ENCODE peak calls at places on chromosomes 13 and 19, in ten cellular contexts. W, E, O, S, Q, H, A, B, G and C are unnamed samples.

GRCh38 chr13:34256236-34256635 is 438.3 kb downstream of the RFC3 start:
- DNase-seq in E (no peak), S (no peak), B (no peak), H (no peak), O (no peak), Q (no peak), W (no peak), A (no peak), G (no peak), C (no peak)

GRCh38 chr19:48325265-48325910 is at the start of gene EMP3:
- DNase-seq in A (peak), Q (peak), B (peak), E (peak), G (peak), O (peak), H (no peak), W (peak), S (no peak), C (peak)

GRCh38 chr13:101149735-101150380 is 266.4 kb downstream of the NALCN start:
- DNase-seq in W (no peak), Q (no peak), A (no peak), S (no peak), O (peak), G (peak), H (no peak), E (no peak), B (no peak), C (no peak)

GRCh38 chr19:3849092-3849491 is 19.7 kb downstream of the ZFR2 start:
- DNase-seq in O (no peak), H (no peak), Q (no peak), S (no peak), E (no peak), W (no peak), G (peak), B (no peak), A (no peak), C (no peak)

GRCh38 chr13:100338265-100338664 is 249.4 kb downstream of the PCCA start:
- DNase-seq in S (no peak), A (no peak), H (no peak), W (no peak), E (no peak), O (no peak), G (no peak), B (no peak), Q (no peak), C (no peak)

GRCh38 chr19:2255112-2255845 is 938 bp downstream of the JSRP1 start:
- DNase-seq in H (no peak), Q (no peak), A (no peak), W (no peak), S (peak), B (no peak), E (no peak), O (no peak), G (no peak), C (peak)

GRCh38 chr19:45172173-45172572 is 5.9 kb downstream of the TRAPPC6A start:
- DNase-seq in S (no peak), Q (no peak), O (no peak), E (no peak), H (no peak), B (no peak), A (no peak), G (no peak), W (no peak), C (no peak)

GRCh38 chr19:8681345-8682021 is 17.1 kb downstream of the ACTL9 start:
- DNase-seq in A (no peak), W (no peak), S (no peak), E (no peak), B (no peak), O (no peak), G (no peak), Q (no peak), H (no peak), C (no peak)

GRCh38 chr13:93776936-93777335 is 550.3 kb downstream of the GPC6 start:
- DNase-seq in S (no peak), W (no peak), O (no peak), G (peak), H (no peak), Q (no peak), B (no peak), E (no peak), A (no peak), C (no peak)

GRCh38 chr19:58361900-58362271 is 665 bp downstream of the ZNF497 start:
- DNase-seq in S (no peak), G (peak), B (peak), H (peak), Q (peak), W (peak), O (peak), A (peak), E (no peak), C (peak)

GRCh38 chr13:65613004-65613403 is 1617.1 kb downstream of the PCDH9 start:
- DNase-seq in B (no peak), S (no peak), A (no peak), E (no peak), Q (no peak), O (no peak), H (no peak), W (no peak), G (peak), C (no peak)

GRCh38 chr13:99749627-99750026 is 221.9 kb downstream of the ZIC5 start:
- DNase-seq in W (no peak), O (no peak), S (no peak), H (no peak), A (no peak), E (no peak), G (peak), Q (no peak), B (no peak), C (no peak)

GRCh38 chr13:20702945-20703784 is at the start of gene IL17D:
- DNase-seq in E (no peak), O (no peak), Q (no peak), H (peak), G (peak), A (no peak), B (no peak), S (peak), W (peak), C (peak)

GRCh38 chr13:43881580-43881979 is 1.9 kb downstream of the LACC1 start:
- DNase-seq in A (no peak), E (no peak), O (no peak), Q (no peak), W (no peak), H (no peak), G (no peak), B (no peak), S (no peak), C (no peak)
- TF ChIP-seq CTCF in A (no peak), E (no peak), O (no peak), Q (no peak), W (no peak), H (no peak), G (no peak), B (no peak), S (no peak), C (no peak)

GRCh38 chr13:102658678-102659077 is 36.2 kb downstream of the METTL21C start:
- DNase-seq in S (no peak), O (no peak), W (no peak), Q (no peak), G (no peak), A (no peak), E (no peak), H (no peak), B (no peak), C (no peak)

GRCh38 chr13:102651892-102652291 is 43.0 kb downstream of the METTL21C start:
- DNase-seq in A (peak), Q (no peak), B (no peak), E (no peak), G (no peak), H (no peak), S (no peak), O (no peak), W (no peak), C (no peak)

GRCh38 chr13:102659168-102659713 is 35.6 kb downstream of the METTL21C start:
- DNase-seq in Q (no peak), S (no peak), A (no peak), H (no peak), B (no peak), G (no peak), E (no peak), W (no peak), O (no peak), C (no peak)

GRCh38 chr13:102654786-102655185 is 40.1 kb downstream of the METTL21C start:
- DNase-seq in W (no peak), E (no peak), G (no peak), S (no peak), Q (no peak), O (no peak), H (no peak), A (no peak), B (no peak), C (no peak)

DNA sequence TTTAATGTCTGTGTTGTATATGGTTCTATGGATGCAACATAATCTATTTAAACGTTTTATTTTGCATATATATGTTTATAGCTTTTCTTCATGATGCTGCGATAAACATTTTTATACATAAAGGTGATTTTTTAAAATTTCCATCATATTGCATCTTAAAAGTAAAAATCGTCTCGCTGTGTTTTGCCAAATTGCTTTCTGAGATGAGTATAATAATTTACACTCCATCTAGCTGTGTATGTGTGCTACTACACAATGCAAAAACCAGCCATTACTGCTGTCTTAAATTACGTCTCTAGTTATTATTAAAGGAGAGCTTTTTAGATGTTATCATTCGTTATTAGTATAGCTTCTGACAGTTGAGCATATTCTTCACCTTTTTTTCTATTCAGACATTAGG is 37.2 kb downstream of the METTL21C start:
- DNase-seq in W (no peak), G (no peak), E (no peak), O (peak), H (no peak), A (no peak), S (no peak), B (no peak), Q (no peak), C (no peak)
- TF ChIP-seq CTCF in W (no peak), G (no peak), E (no peak), O (no peak), H (peak), A (no peak), S (no peak), B (peak), Q (peak), C (no peak)

GRCh38 chr19:345320-345879 is 804 bp upstream of the MIER2 start:
- DNase-seq in H (no peak), W (no peak), E (no peak), S (no peak), A (no peak), Q (no peak), G (no peak), B (no peak), O (no peak), C (no peak)

GRCh38 chr19:343941-344624 is 513 bp downstream of the MIER2 start:
- DNase-seq in A (no peak), Q (no peak), S (peak), B (no peak), W (peak), H (no peak), O (peak), G (peak), E (no peak), C (no peak)

GRCh38 chr19:351976-352625 is 7.5 kb upstream of the MIER2 start:
- DNase-seq in S (peak), G (no peak), W (no peak), O (no peak), H (no peak), B (no peak), A (no peak), E (no peak), Q (no peak), C (no peak)

GRCh38 chr19:344625-345319 is at the start of gene MIER2:
- DNase-seq in A (peak), E (no peak), G (peak), S (peak), O (peak), Q (peak), H (peak), B (peak), W (peak), C (peak)

GRCh38 chr19:347946-348861 is 3.6 kb upstream of the MIER2 start:
- DNase-seq in G (peak), E (no peak), B (no peak), O (no peak), W (no peak), H (no peak), A (no peak), Q (no peak), S (peak), C (no peak)
- TF ChIP-seq CTCF in G (peak), E (no peak), B (no peak), O (no peak), W (no peak), H (no peak), A (no peak), Q (no peak), S (no peak), C (no peak)

DNA sequence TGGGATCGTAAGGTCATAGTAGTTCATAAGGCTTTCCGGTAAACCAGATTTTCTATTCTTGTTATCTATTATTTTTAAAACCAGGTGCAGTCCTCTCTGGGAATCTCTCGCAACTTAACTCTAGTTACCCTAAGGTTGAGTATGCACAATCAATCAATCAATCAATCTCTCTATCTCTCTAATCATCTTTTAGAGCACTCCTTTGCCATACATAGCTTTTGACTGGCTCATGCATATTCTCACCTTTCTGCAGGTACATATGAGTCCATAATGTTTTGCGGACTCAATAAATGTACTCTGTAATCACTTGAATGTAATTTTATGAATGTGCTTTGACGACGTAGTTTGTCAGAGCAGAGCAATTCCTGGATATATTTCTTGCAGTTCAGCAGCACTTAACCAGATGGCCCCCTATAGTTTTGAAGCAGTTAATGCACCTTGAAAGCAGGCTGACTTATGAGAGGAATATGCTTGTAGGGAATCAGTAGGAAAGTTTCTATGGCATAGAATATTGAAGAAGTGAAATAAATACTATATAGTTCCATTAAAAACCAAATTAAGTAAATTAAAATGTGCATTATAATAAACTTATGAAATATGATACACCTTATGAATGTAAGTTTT is 524.7 kb downstream of the GPC5 start:
- DNase-seq in G (peak), W (no peak), Q (no peak), O (no peak), A (no peak), H (no peak), B (no peak), E (no peak), S (no peak), C (no peak)
- TF ChIP-seq CTCF in G (peak), W (peak), Q (peak), O (no peak), A (no peak), H (peak), B (no peak), E (no peak), S (no peak), C (no peak)

GRCh38 chr19:15971217-15971616 is 22.4 kb downstream of the OR10H4 start:
- DNase-seq in O (no peak), A (no peak), S (no peak), B (no peak), Q (no peak), G (no peak), W (no peak), H (no peak), E (no peak), C (no peak)
- TF ChIP-seq CTCF in O (no peak), A (no peak), S (no peak), B (no peak), Q (no peak), G (no peak), W (peak), H (no peak), E (no peak), C (no peak)

GRCh38 chr19:5823579-5824281 is 15.8 kb downstream of the FUT6 start:
- DNase-seq in E (no peak), S (no peak), Q (no peak), W (no peak), A (no peak), O (peak), H (no peak), G (peak), B (no peak), C (no peak)
- TF ChIP-seq CTCF in E (no peak), S (no peak), Q (no peak), W (no peak), A (no peak), O (peak), H (no peak), G (peak), B (no peak), C (no peak)

DNA sequence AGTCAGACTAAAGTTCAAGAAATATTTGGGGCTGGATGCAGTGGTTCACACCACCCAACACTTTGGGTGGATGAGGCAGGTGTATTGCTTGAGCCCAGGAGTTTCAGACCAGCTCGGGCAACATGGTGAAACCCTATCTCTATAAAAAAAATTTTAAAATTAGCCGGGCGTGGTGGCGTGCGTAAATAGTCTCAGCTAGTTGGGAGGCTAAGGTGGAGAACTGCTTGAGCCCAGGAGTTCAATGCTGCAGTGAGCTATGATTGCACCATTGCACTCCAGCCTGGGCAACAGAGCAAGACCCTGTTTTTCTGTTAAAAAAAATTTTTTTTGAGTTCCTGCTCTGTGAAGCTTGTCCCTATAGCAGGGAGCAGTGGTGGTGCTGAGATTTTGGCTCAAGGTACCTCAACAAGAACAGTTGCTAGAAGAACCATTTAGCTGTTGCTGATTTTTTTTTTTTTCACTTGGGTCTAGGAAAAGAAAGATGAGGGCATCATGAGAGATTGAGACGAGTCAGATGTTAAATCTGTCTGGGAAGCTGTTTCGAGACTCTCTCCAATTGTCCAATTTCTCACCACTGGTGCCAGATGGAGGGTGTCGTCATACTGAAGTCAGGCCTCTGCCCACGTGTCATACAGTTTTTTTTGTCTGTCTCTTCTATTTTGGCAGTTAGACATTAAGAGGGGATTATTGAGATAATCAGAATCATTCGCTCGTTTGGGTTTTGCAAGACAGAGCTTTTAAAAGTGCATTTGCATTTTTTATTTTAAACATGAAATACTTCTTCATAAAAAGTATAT is 3.7 kb downstream of the SLC25A42 start:
- DNase-seq in S (no peak), A (peak), O (no peak), Q (no peak), H (no peak), W (no peak), E (no peak), G (no peak), B (peak), C (no peak)
- TF ChIP-seq CTCF in S (no peak), A (no peak), O (no peak), Q (no peak), H (no peak), W (no peak), E (no peak), G (no peak), B (no peak), C (no peak)

DNA sequence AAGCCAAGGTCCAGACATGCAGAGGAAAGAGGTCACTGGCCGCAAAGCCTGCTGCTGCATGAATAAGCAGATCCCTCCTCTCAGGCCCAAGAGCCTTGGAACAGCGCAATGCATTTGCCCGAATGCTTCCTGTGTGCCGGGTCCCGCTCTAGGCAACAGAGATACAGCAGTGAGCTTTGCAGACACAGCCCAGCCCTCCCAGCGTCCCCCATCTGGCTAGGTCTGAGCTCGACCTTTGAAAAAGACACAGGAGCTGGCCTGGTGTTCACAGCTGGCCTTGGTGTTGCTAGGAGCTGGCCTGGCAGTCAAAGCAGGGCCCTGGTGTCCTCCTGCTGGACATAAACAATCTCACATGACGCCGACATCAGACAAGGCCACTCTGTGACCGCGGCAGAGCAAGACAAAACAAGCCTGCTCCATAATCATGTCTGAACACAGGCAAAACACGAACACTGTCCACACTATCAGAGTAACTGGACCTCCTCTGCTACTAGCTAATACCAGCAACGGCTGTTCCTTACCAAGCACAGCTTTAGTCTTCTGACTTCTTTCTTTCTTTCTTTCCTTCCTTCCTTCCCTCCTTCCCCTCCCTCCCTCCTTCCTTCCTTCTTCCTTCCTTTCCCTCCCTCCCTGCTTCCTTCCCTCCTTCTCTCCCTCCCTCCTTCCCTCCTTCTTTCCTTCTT is 5.7 kb upstream of the PEX11G start:
- DNase-seq in H (no peak), B (peak), S (peak), W (no peak), E (no peak), O (no peak), Q (peak), A (peak), G (no peak), C (no peak)
- TF ChIP-seq CTCF in H (peak), B (no peak), S (no peak), W (no peak), E (no peak), O (no peak), Q (peak), A (peak), G (no peak), C (no peak)